ENCODE peak calls at places on chromosome 4, in four cellular contexts. X is ELF-1, V is hepatic stellate cell, H is NCI-H1105. A is an unnamed sample.

GRCh38 chr4:24795666-24796381 is 451 bp downstream of the SOD3 start:
- DNase-seq in X (no peak), V (no peak), H (no peak), A (no peak)

GRCh38 chr4:186832906-186833305 is 109.2 kb upstream of the FAT1 start:
- DNase-seq in X (no peak), V (no peak), H (no peak), A (no peak)

GRCh38 chr4:30725562-30725961 is 5.4 kb downstream of the PCDH7 start:
- DNase-seq in X (no peak), V (no peak), H (no peak), A (no peak)

GRCh38 chr4:151408630-151409469 is at the start of gene FHIP1A:
- DNase-seq in X (peak), V (peak), H (peak), A (peak)

GRCh38 chr4:185213829-185214228 is 4.4 kb downstream of the SNX25 start:
- DNase-seq in X (no peak), V (no peak), H (no peak), A (no peak)

GRCh38 chr4:138870739-138871633 is 144.6 kb upstream of the NOCT start:
- DNase-seq in X (peak), V (peak), H (peak), A (peak)

GRCh38 chr4:134787315-134787714 is 585.7 kb upstream of the PABPC4L start:
- DNase-seq in X (no peak), V (peak), H (no peak), A (no peak)

GRCh38 chr4:114249561-114250356 is 270.3 kb upstream of the ARSJ start:
- DNase-seq in X (no peak), V (no peak), H (no peak), A (no peak)

GRCh38 chr4:125346616-125347015 is 31.9 kb downstream of the FAT4 start:
- DNase-seq in X (no peak), V (no peak), H (no peak), A (peak)

GRCh38 chr4:53573696-53574095 is 17.6 kb downstream of the LNX1 start:
- DNase-seq in X (no peak), V (no peak), H (no peak), A (no peak)

GRCh38 chr4:136036744-136037143 is 1495.5 kb downstream of the PCDH18 start:
- DNase-seq in X (no peak), V (peak), H (no peak), A (no peak)

GRCh38 chr4:186726440-186727148 is 2.9 kb upstream of the FAT1 start:
- DNase-seq in X (peak), V (peak), H (peak), A (peak)

GRCh38 chr4:114807759-114808404 is 209.3 kb downstream of the UGT8 start:
- DNase-seq in X (peak), V (peak), H (no peak), A (peak)

GRCh38 chr4:179076865-179077264 is 1634.6 kb upstream of the AGA start:
- DNase-seq in X (peak), V (no peak), H (no peak), A (no peak)

GRCh38 chr4:8038702-8039251 is 99.1 kb upstream of the AFAP1 start:
- DNase-seq in X (peak), V (no peak), H (peak), A (no peak)

GRCh38 chr4:147547314-147548056 is 66.6 kb downstream of the EDNRA start:
- DNase-seq in X (no peak), V (peak), H (no peak), A (no peak)

A was measured in neural progenitor cell.